ENCODE peak calls at places on chromosomes 5 and 9, in eight cellular contexts. H is T-cell; N is activated naive CD8-positive, alpha-beta T cell treated with anti-CD3 and anti-CD28 coated beads, Interleukin-2, amount 10 ng/mL, durations not matched to agents 7 days and 5 days; T is heart right ventricle; V is upper lobe of right lung; D is stimulated activated naive CD8-positive, alpha-beta T cell treated with anti-CD3 and anti-CD28 coated beads, Interleukin-15, Interleukin-2, amounts not matched to agents 100 U/mL and 50 U/mL, for 24 hours; J is A549; E is right lobe of liver. O is an unnamed sample.
A peak's percentile ranks its signal among the peaks of the same experiment; 100 is the strongest.

GRCh38 chr5:44795496-44795895 is 13.3 kb upstream of the MRPS30 start:
- ATAC-seq in H (no peak), T (no peak), N (no peak), D (no peak), J (no peak), E (no peak), V (no peak), O (no peak)

GRCh38 chr9:113918697-113919390 is 42.7 kb downstream of the ZNF618 start:
- ATAC-seq in D (no peak), H (no peak), T (no peak), J (no peak), E (no peak), N (no peak), V (no peak), O (no peak)

GRCh38 chr5:176519810-176520720 is 17.1 kb downstream of the RNF44 start:
- ATAC-seq in J (peak; percentile 30), E (no peak), N (no peak), V (no peak), T (no peak), D (no peak), H (no peak), O (no peak)

GRCh38 chr5:51187953-51188591 is 195.2 kb upstream of the ISL1 start:
- ATAC-seq in V (no peak), H (no peak), D (no peak), N (no peak), E (no peak), T (no peak), J (no peak), O (no peak)

GRCh38 chr5:54769072-54769471 is 216.3 kb downstream of the ESM1 start:
- ATAC-seq in D (no peak), N (no peak), E (peak; percentile 84), V (peak; percentile 65), T (no peak), J (no peak), H (no peak), O (no peak)

GRCh38 chr5:13378073-13378472 is 566.4 kb downstream of the DNAH5 start:
- ATAC-seq in H (no peak), D (no peak), E (no peak), V (no peak), J (no peak), N (no peak), T (no peak), O (no peak)

GRCh38 chr5:75616961-75617660 is 5.9 kb downstream of the ANKDD1B start:
- ATAC-seq in D (no peak), E (no peak), N (no peak), V (peak; percentile 59), H (no peak), T (no peak), J (no peak), O (no peak)

GRCh38 chr5:129172561-129172960 is 78.0 kb downstream of the ISOC1 start:
- ATAC-seq in H (no peak), D (no peak), N (no peak), E (no peak), T (peak; percentile 60), J (no peak), V (no peak), O (no peak)

GRCh38 chr5:116518423-116518822 is 56.2 kb downstream of the SEMA6A start:
- ATAC-seq in H (no peak), V (no peak), T (no peak), J (no peak), D (no peak), E (no peak), N (no peak), O (no peak)

GRCh38 chr9:109755040-109755439 is 25.0 kb upstream of the PALM2AKAP2 start:
- ATAC-seq in T (no peak), E (no peak), N (no peak), V (peak; percentile 83), H (no peak), D (no peak), J (no peak), O (no peak)